ENCODE peak calls at places on chromosomes 6 and 20, in five cellular contexts. L is K562, K is HCT116, Z is HepG2, E is SK-N-SH. R is an unnamed sample.
A peak's percentile ranks its signal among the peaks of the same experiment; 100 is the strongest.

GRCh38 chr6:108831104-108831503 is 17.1 kb upstream of the ARMC2 start:
- DNase-seq in Z (no peak), K (no peak), E (peak; percentile 57), L (no peak), R (no peak)

GRCh38 chr6:132257561-132257960 is 143.7 kb downstream of the MOXD1 start:
- DNase-seq in L (no peak), K (no peak), E (no peak), Z (no peak), R (no peak)

GRCh38 chr6:142725024-142725770 is 219.8 kb downstream of the HIVEP2 start:
- DNase-seq in L (no peak), E (no peak), K (no peak), Z (no peak), R (no peak)

GRCh38 chr6:4518506-4518905 is 257.7 kb upstream of the CDYL start:
- DNase-seq in Z (no peak), K (no peak), E (no peak), L (no peak), R (peak; percentile 9)

GRCh38 chr6:11363881-11364576 is 131.6 kb upstream of the NEDD9 start:
- DNase-seq in E (no peak), L (no peak), K (no peak), Z (no peak), R (no peak)

GRCh38 chr20:44888226-44889103 is 3.0 kb downstream of the YWHAB start:
- DNase-seq in K (no peak), L (no peak), Z (peak; percentile 31), E (peak; percentile 25), R (no peak)

GRCh38 chr6:84645000-84645399 is 119.4 kb downstream of the TBX18 start:
- DNase-seq in E (no peak), K (no peak), L (no peak), Z (no peak), R (no peak)

GRCh38 chr6:137810554-137811120 is 56.4 kb upstream of the TNFAIP3 start:
- DNase-seq in Z (peak; percentile 78), K (no peak), L (no peak), E (no peak), R (no peak)

GRCh38 chr6:149182262-149182661 is 135.2 kb upstream of the TAB2 start:
- DNase-seq in Z (no peak), K (no peak), E (no peak), L (no peak), R (no peak)

GRCh38 chr6:108165714-108166663 is at the start of gene NR2E1:
- DNase-seq in L (no peak), Z (no peak), E (peak; percentile 70), K (no peak), R (no peak)

GRCh38 chr6:166106076-166106686 is 61.5 kb downstream of the TBXT start:
- DNase-seq in L (peak; percentile 68), Z (peak; percentile 50), K (peak; percentile 49), E (peak; percentile 62), R (peak; percentile 36)
- TF ChIP-seq ZBTB33 in L (no peak), Z (no peak), K (no peak), E (no peak), R (no peak)

DNA sequence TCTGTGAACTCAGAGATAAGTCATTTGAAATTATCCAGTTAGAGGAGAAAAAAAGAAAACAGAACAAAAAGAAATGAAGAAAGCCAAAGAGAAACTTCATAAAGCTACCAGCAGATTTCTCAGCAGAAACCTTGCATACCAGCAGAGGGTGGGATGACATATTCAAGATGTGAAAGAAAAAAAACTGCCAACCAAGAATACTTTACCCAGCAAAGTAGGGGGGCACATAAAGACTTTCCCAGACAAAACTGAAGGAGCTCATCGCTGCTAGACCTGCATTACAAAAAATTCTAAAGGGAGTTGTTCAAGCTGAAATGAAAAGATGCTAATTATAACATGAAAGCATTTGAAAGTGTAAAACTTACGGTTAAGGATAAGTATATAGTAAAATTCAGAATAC is 246.3 kb downstream of the FNDC1 start:
- DNase-seq in E (no peak), Z (no peak), L (no peak), K (no peak), R (no peak)
- TF ChIP-seq ZBTB33 in E (no peak), Z (no peak), L (no peak), K (no peak), R (no peak)

GRCh38 chr20:48898210-48898609 is 23.3 kb upstream of the ARFGEF2 start:
- DNase-seq in Z (no peak), K (no peak), E (no peak), L (no peak), R (no peak)
- TF ChIP-seq ZBTB33 in Z (no peak), K (no peak), E (no peak), L (no peak), R (no peak)

GRCh38 chr6:134436281-134436815 is 118.4 kb upstream of the SGK1 start:
- DNase-seq in L (peak; percentile 62), Z (peak; percentile 41), E (no peak), K (peak; percentile 75), R (peak; percentile 57)
- TF ChIP-seq ZBTB33 in L (no peak), Z (no peak), E (no peak), K (no peak), R (no peak)

GRCh38 chr6:125717120-125717731 is 32.2 kb upstream of the HEY2 start:
- DNase-seq in E (no peak), K (no peak), L (no peak), Z (no peak), R (peak; percentile 41)

GRCh38 chr6:125718109-125718508 is 31.3 kb upstream of the HEY2 start:
- DNase-seq in L (no peak), E (no peak), K (no peak), Z (no peak), R (no peak)

GRCh38 chr6:125728739-125729138 is 20.7 kb upstream of the HEY2 start:
- DNase-seq in Z (no peak), K (no peak), L (no peak), E (no peak), R (no peak)

GRCh38 chr6:125722886-125723285 is 26.5 kb upstream of the HEY2 start:
- DNase-seq in E (no peak), K (no peak), Z (no peak), L (no peak), R (no peak)
- TF ChIP-seq ZBTB33 in E (no peak), K (no peak), Z (no peak), L (no peak), R (no peak)

GRCh38 chr20:10863337-10864060 is 189.7 kb upstream of the JAG1 start:
- DNase-seq in L (no peak), K (peak; percentile 23), Z (no peak), E (no peak), R (no peak)

GRCh38 chr20:10861619-10862018 is 187.8 kb upstream of the JAG1 start:
- DNase-seq in K (no peak), E (no peak), L (no peak), Z (peak; percentile 59), R (no peak)

GRCh38 chr20:10861086-10861485 is 187.3 kb upstream of the JAG1 start:
- DNase-seq in Z (no peak), K (no peak), L (no peak), E (no peak), R (no peak)

GRCh38 chr20:10868299-10868698 is 194.5 kb upstream of the JAG1 start:
- DNase-seq in K (no peak), L (no peak), E (no peak), Z (no peak), R (no peak)

DNA sequence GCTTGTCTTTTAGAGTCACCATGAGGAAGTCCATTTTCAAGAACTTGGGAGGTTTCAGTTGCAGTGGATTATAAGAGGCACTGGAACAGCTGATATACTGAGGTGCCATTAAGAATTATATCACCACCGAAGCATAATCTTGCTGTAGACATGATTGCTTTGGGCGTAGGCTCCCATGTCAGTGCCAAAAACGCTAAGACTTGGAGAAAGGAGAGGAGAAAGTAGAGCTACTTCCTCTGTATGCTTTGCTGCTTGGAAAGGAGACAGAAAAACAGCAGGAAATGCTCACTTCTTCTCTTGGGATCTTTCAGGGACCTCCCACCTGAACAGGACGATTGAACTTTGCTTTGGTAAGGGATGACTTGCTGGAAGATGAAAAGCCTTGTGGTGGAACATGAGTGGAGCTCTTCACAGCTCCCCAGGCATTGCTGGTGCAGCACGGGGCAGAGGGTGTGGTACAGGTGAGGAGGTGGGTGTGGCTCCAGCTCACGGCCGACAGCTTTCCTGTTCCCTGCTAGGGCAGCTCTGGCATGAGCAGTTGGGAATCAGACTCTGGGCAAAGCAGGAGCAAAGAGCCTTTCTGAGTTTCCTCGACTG is 190.4 kb upstream of the JAG1 start:
- DNase-seq in Z (no peak), L (no peak), K (peak; percentile 16), E (no peak), R (no peak)
- TF ChIP-seq ZBTB33 in Z (no peak), L (no peak), K (no peak), E (no peak), R (no peak)

GRCh38 chr6:31763617-31763940 is 1.1 kb downstream of the SAPCD1 start:
- DNase-seq in L (no peak), K (no peak), E (no peak), Z (peak; percentile 68), R (no peak)
- TF ChIP-seq ZBTB33 in L (no peak), K (no peak), E (no peak), Z (no peak), R (no peak)

DNA sequence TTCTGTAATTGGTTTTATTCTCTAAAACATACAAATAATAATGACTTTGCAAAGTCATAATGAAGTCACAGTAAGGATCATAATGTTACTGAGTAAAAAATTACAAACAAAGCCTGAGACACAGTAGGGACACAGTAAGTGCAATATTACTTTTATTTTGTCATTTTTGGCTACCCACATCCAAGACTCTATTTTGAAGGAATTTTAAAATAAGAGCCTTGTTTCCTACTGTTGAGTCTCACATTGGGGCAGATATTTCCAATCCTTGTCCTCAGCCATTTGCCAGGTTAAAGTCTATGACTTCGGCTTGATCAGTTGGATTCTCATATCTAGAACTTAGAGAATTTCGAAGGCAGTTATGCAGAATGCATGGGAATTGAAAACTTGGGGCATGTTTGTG is 10.8 kb upstream of the RHAG start:
- DNase-seq in K (no peak), L (no peak), E (no peak), Z (no peak), R (no peak)
- TF ChIP-seq ZBTB33 in K (no peak), L (no peak), E (no peak), Z (no peak), R (no peak)